ENCODE peak calls at places on chromosomes 12 and 14, in six cellular contexts. M is mesenchymal stem cell, J is H9, G is IMR-90, Y is neuronal stem cell, P is mesendoderm. K is an unnamed sample.

GRCh38 chr14:75980856-75981255 is 939 bp downstream of the TGFB3 start:
- DNase-seq in G (no peak), P (no peak), J (no peak), Y (no peak), M (no peak), K (no peak)

GRCh38 chr12:76299536-76300296 is 48.5 kb downstream of the BBS10 start:
- DNase-seq in M (peak), Y (no peak), J (no peak), G (no peak), P (peak), K (no peak)

GRCh38 chr14:72630374-72630773 is 263.5 kb downstream of the DPF3 start:
- DNase-seq in G (no peak), M (no peak), Y (no peak), P (no peak), J (no peak), K (no peak)

GRCh38 chr12:49813131-49813530 is 15.1 kb downstream of the NCKAP5L start:
- DNase-seq in M (no peak), P (no peak), G (no peak), J (no peak), Y (no peak), K (no peak)

GRCh38 chr12:41368006-41368405 is 179.9 kb downstream of the PDZRN4 start:
- DNase-seq in G (peak), Y (no peak), M (no peak), P (peak), J (no peak), K (no peak)

GRCh38 chr12:119826661-119827435 is 50.3 kb downstream of the CIT start:
- DNase-seq in P (no peak), M (no peak), J (no peak), G (no peak), Y (no peak), K (no peak)

GRCh38 chr14:34682787-34683321 is 31.5 kb downstream of the CFL2 start:
- DNase-seq in M (peak), G (no peak), J (no peak), P (no peak), Y (no peak), K (no peak)

GRCh38 chr12:49129332-49130150 is 1.7 kb downstream of the TUBA1B start:
- DNase-seq in P (no peak), M (no peak), G (no peak), J (no peak), Y (no peak), K (no peak)

GRCh38 chr14:70008457-70008856 is 129.2 kb downstream of the SMOC1 start:
- DNase-seq in P (no peak), J (no peak), Y (no peak), G (no peak), M (no peak), K (no peak)

GRCh38 chr12:97005174-97005573 is 98.1 kb downstream of the NEDD1 start:
- DNase-seq in Y (no peak), P (no peak), J (no peak), G (no peak), M (no peak), K (no peak)

GRCh38 chr14:95363468-95363954 is 43.8 kb upstream of the CLMN start:
- DNase-seq in Y (no peak), J (no peak), M (no peak), P (no peak), G (no peak), K (no peak)

GRCh38 chr12:131591714-131592709 is 118.9 kb upstream of the SFSWAP start:
- DNase-seq in Y (no peak), G (no peak), J (no peak), P (no peak), M (no peak), K (no peak)

GRCh38 chr14:37585971-37586759 is 8.9 kb downstream of the FOXA1 start:
- DNase-seq in G (no peak), P (peak), M (peak), J (no peak), Y (no peak), K (no peak)

GRCh38 chr12:6551496-6552139 is 4.2 kb downstream of the IFFO1 start:
- DNase-seq in M (peak), Y (no peak), J (no peak), G (peak), P (peak), K (no peak)

GRCh38 chr14:81471062-81471461 is 62.6 kb downstream of the SEL1L start:
- DNase-seq in M (no peak), J (no peak), Y (no peak), P (no peak), G (no peak), K (no peak)

GRCh38 chr12:46524778-46525177 is 152.2 kb upstream of the SLC38A2 start:
- DNase-seq in G (peak), P (peak), Y (no peak), J (no peak), M (peak), K (no peak)

GRCh38 chr14:61145258-61145902 is 135.8 kb downstream of the TMEM30B start:
- DNase-seq in P (peak), J (no peak), G (peak), M (peak), Y (no peak), K (no peak)

GRCh38 chr12:63420206-63420644 is 248.1 kb downstream of the DPY19L2 start:
- DNase-seq in J (peak), P (peak), M (peak), G (peak), Y (peak), K (peak)

GRCh38 chr12:117872521-117873169 is 96.1 kb downstream of the KSR2 start:
- DNase-seq in G (no peak), P (no peak), M (no peak), Y (no peak), J (no peak), K (no peak)

GRCh38 chr12:106954462-106955376 is 988 bp upstream of the TMEM263 start:
- DNase-seq in Y (no peak), J (peak), G (peak), M (no peak), P (no peak), K (no peak)

GRCh38 chr14:60632257-60632656 is 17.0 kb downstream of the SIX1 start:
- DNase-seq in J (no peak), P (no peak), G (no peak), Y (no peak), M (no peak), K (no peak)

GRCh38 chr12:52418576-52419110 is 12.5 kb upstream of the KRT82 start:
- DNase-seq in M (no peak), G (no peak), J (no peak), P (no peak), Y (no peak), K (no peak)

GRCh38 chr14:67618617-67619063 is 1.1 kb upstream of the ARG2 start:
- DNase-seq in P (peak), M (peak), Y (peak), J (no peak), G (peak), K (no peak)

GRCh38 chr12:107200394-107200793 is 107.0 kb upstream of the CRY1 start:
- DNase-seq in J (no peak), Y (no peak), M (peak), G (peak), P (peak), K (no peak)

DNA sequence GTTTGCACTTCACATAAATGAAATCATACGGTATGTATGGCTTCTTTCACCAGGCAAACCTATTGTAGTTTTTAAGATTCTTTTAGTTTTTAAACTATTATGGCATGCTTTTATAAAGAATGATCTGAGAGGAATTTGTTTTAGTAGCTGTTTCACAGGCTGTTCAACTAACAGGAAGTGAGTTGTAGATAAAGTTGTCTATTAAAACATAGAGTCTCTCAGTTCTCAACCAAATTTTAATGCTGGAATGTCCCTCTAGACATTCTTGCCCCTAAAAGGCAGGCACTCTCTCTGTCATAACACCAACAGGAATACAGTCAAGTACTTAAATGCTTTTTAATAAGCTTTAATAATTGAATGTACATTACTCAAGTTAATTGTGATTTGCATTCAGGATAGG is 102.7 kb upstream of the DACT1 start:
- DNase-seq in P (no peak), Y (no peak), J (no peak), G (peak), M (peak), K (no peak)
- H2BK5ac ChIP-seq in P (no peak), Y (no peak), J (no peak), G (peak), M (no peak), K (no peak)

DNA sequence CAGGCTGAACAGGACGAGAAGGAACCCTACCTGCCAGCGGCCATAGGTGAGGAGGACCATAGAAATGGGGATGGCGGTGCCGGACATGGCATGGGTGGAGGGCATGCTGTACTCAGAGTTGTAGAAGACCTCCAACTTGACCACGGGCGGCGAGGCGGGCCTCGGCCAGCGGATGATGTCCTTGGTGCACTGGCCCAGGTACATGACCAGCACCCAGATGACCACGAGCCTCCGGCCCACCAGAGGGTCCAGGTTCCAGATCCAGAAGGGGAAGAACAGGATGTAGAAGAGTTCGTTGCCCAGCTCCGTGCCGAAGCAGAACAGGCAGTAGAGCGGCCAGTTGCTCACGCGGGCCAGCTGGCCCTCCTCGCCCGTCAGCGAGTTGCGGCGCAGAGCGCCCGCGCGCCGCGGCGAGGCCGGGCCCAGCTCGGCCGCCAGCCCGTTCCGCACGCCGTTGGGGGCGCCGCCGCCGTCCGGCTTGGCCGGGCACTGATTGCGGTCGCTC is 582 bp downstream of the SGPP1 start:
- DNase-seq in P (peak), Y (no peak), M (peak), G (peak), J (peak), K (no peak)
- H2BK5ac ChIP-seq in P (no peak), Y (peak), M (peak), G (peak), J (no peak), K (no peak)

DNA sequence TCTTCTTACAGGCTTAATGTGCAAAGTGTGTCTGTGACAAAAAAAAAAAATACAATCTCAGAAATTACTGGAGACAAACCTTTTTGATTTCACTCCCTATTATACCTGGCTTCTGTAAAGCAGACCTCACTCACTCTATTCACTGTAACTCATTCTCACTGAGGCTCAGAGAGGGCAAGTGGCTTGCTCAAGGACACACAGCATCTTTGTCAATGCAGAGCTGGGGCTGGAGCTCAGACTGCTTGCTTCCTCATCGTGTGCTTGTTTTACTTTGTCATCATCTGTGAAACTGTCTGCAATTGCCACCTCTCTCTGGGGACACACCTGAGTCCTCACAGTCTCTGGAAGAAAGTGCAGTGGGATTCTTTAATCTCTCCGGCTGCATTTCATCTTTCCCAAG is 120.0 kb downstream of the PTPN11 start:
- DNase-seq in M (no peak), J (no peak), G (no peak), Y (no peak), P (no peak), K (no peak)
- H2BK5ac ChIP-seq in M (no peak), J (no peak), G (no peak), Y (no peak), P (no peak), K (no peak)

GRCh38 chr14:53174918-53175317 is 21.8 kb upstream of the DDHD1 start:
- DNase-seq in P (peak), Y (peak), G (no peak), M (no peak), J (no peak), K (no peak)
- H2BK5ac ChIP-seq in P (no peak), Y (no peak), G (no peak), M (no peak), J (no peak), K (no peak)

DNA sequence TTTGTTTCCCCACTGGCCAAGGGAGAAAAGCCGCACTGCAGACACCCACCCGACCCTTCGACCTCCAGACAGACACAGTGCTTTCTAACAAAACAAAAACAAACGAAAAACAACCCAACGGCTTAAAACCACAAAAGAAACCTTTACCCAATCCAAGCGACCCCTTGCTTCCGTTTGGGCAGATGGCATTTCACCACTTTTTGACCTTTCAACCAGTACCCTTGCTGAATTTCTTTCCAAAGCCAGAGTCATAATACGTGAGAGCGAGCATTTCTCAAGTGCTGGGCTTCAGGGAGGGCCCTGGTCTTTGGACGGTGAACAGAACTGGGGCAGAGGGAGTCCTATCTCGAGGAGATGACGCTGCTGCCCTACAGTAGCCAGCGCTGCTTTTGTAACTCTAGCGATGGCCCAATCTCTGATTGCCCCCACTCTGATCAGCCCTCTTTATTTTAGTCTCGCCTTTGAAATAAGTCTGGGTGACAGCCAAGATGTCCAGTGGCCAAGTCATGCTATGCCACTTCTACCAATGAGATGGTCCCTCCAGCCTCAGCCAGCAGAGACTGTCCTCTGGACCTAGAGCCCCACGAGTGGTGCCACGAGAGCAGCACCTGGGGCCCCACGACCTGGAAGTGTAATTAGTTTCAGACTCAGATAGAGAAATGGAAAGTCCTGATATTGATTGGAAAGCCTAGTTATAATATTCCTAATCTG is 21.9 kb upstream of the ADIPOR2 start:
- DNase-seq in J (peak), Y (no peak), P (no peak), M (peak), G (no peak), K (no peak)
- H2BK5ac ChIP-seq in J (no peak), Y (no peak), P (no peak), M (no peak), G (no peak), K (no peak)

DNA sequence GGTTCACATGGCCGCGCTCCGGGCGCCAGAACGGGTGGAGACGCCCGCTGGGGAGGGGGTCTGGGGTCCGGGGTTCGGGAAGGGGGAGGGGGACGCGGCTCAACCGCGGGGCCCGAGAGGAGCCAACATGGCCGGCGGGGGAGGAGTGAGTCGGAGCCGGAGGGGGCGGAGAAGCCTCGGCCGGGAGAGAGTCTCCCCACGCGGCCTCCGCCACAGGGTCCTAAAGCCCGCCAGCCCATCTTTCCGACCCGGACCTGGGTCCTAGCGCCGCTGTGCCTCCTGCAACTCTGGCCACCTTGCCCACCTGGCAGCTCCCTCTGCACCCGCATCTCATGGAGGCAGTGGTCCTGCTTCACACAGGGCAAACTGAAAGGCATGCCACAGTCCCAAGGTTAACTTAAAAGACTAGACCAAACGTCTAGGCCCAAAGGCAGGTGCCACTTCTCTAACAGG is at the start of gene BAZ2A:
- DNase-seq in G (peak), P (peak), J (peak), Y (peak), M (peak), K (no peak)
- H2BK5ac ChIP-seq in G (peak), P (peak), J (no peak), Y (peak), M (peak), K (peak)

GRCh38 chr12:115378296-115378695 is 694.3 kb upstream of the TBX3 start:
- DNase-seq in P (no peak), G (no peak), M (no peak), Y (no peak), J (no peak), K (no peak)

GRCh38 chr12:115374480-115375187 is 690.7 kb upstream of the TBX3 start:
- DNase-seq in Y (no peak), J (no peak), M (no peak), G (no peak), P (peak), K (no peak)

GRCh38 chr12:115377230-115377629 is 693.3 kb upstream of the TBX3 start:
- DNase-seq in J (no peak), G (no peak), Y (no peak), P (no peak), M (no peak), K (no peak)

GRCh38 chr12:115377781-115378180 is 693.8 kb upstream of the TBX3 start:
- DNase-seq in G (no peak), J (no peak), Y (no peak), M (no peak), P (no peak), K (no peak)

DNA sequence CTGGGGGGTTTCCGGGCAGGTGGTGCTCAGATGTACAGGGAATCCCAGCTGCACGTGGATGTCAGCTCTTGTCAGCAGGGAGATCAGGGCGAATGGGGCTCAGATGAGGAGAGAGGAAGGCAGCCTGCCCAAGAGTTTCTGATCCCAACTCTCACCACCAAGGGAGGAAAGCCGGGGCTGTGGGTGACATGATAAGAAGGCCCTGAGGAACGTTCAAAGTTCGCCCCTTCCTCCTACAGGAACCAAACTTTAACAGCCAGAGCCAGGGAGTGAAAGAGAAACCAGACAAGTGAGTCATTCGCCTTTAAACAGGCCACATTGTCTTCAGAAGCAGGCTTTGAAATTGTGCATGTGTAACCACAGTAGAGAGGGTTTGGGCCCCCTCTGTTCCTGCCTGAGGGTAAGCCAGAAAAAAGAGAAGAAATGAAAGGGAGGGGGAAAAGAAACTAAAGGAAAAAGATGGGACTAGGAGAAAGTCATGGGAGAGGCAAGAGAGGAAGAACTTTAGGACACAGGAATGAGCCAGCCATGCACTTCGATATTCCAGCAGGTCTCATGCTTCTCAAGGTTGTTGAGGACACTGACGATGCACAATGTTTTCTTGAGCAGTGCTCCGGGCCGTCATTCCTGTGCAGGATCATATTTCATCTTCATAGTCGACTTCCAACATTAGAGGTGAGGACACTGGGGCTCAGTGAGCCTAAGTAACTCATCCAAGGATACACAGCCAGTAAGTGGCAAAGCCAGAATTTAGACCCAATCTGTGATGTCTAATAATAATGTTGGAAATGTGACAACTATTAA is 691.4 kb upstream of the TBX3 start:
- DNase-seq in P (peak), J (no peak), Y (no peak), G (peak), M (peak), K (no peak)
- H2BK5ac ChIP-seq in P (peak), J (no peak), Y (no peak), G (peak), M (no peak), K (no peak)

GRCh38 chr12:19432309-19433170 is 6.8 kb upstream of the AEBP2 start:
- DNase-seq in M (no peak), P (no peak), G (no peak), Y (no peak), J (no peak), K (no peak)
- H2BK5ac ChIP-seq in M (peak), P (peak), G (peak), Y (no peak), J (no peak), K (peak)